ENCODE peak calls at places on chromosomes 7 and 10, in four cellular contexts. C is right lobe of liver, L is uterus, D is heart left ventricle. V is an unnamed sample.

GRCh38 chr7:92135100-92135429 is 788 bp upstream of the CYP51A1 start:
- DNase-seq in C (peak; percentile 22), L (peak; percentile 13), D (peak; percentile 25), V (peak; percentile 38)

GRCh38 chr10:129455625-129456024 is 11.4 kb upstream of the MGMT start:
- DNase-seq in C (no peak), L (no peak), D (no peak), V (no peak)

GRCh38 chr10:118729200-118729599 is 25.6 kb downstream of the CACUL1 start:
- DNase-seq in C (no peak), L (no peak), D (no peak), V (no peak)

GRCh38 chr10:5611899-5612680 is 54.3 kb downstream of the ASB13 start:
- DNase-seq in C (no peak), L (no peak), D (no peak), V (no peak)

GRCh38 chr10:21481407-21481806 is 44.1 kb downstream of the SKIDA1 start:
- DNase-seq in C (no peak), L (no peak), D (no peak), V (no peak)

GRCh38 chr10:127458829-127459228 is 90.3 kb upstream of the NPS start:
- DNase-seq in C (no peak), L (no peak), D (no peak), V (no peak)

GRCh38 chr7:86148501-86148900 is 495.2 kb upstream of the GRM3 start:
- DNase-seq in C (no peak), L (no peak), D (no peak), V (no peak)

GRCh38 chr7:103949374-103949773 is 40.1 kb downstream of the RELN start:
- DNase-seq in C (no peak), L (no peak), D (no peak), V (no peak)

GRCh38 chr7:108413782-108414492 is 42.3 kb downstream of the NRCAM start:
- DNase-seq in C (no peak), L (no peak), D (no peak), V (no peak)

GRCh38 chr7:137546671-137547070 is 203.1 kb upstream of the PTN start:
- DNase-seq in C (no peak), L (no peak), D (no peak), V (no peak)

GRCh38 chr10:44864042-44864436 is 47.1 kb upstream of the TMEM72 start:
- DNase-seq in C (peak; percentile 57), L (no peak), D (no peak), V (peak; percentile 49)

GRCh38 chr10:3207351-3207750 is 34.8 kb upstream of the PITRM1 start:
- DNase-seq in C (no peak), L (no peak), D (no peak), V (no peak)

GRCh38 chr7:71846160-71846559 is 566.0 kb downstream of the CALN1 start:
- DNase-seq in C (no peak), L (no peak), D (no peak), V (peak; percentile 17)

GRCh38 chr10:58028597-58029366 is 238.9 kb downstream of the IPMK start:
- DNase-seq in C (no peak), L (no peak), D (no peak), V (no peak)

GRCh38 chr7:77258014-77258413 is 58.4 kb upstream of the FGL2 start:
- DNase-seq in C (no peak), L (no peak), D (no peak), V (no peak)

GRCh38 chr10:122703483-122704448 is 4.1 kb upstream of the C10orf120 start:
- DNase-seq in C (peak; percentile 68), L (no peak), D (peak; percentile 68), V (peak; percentile 82)

GRCh38 chr10:29603516-29603915 is 31.3 kb downstream of the SVIL start:
- DNase-seq in C (no peak), L (no peak), D (no peak), V (no peak)

GRCh38 chr10:104589871-104590270 is 51.2 kb upstream of the SORCS3 start:
- DNase-seq in C (no peak), L (no peak), D (no peak), V (no peak)

GRCh38 chr7:22718200-22718711 is 8.7 kb upstream of the IL6 start:
- DNase-seq in C (no peak), L (no peak), D (no peak), V (no peak)

GRCh38 chr7:66957595-66958290 is 36.7 kb downstream of the TMEM248 start:
- DNase-seq in C (no peak), L (no peak), D (no peak), V (no peak)

GRCh38 chr7:85587777-85588176 is 400.9 kb upstream of the SEMA3D start:
- DNase-seq in C (no peak), L (no peak), D (no peak), V (no peak)

GRCh38 chr7:84219310-84219709 is 24.7 kb upstream of the SEMA3A start:
- DNase-seq in C (no peak), L (no peak), D (no peak), V (no peak)

GRCh38 chr10:73136627-73137026 is 26.4 kb downstream of the NUDT13 start:
- DNase-seq in C (no peak), L (no peak), D (no peak), V (no peak)

GRCh38 chr10:110834622-110835219 is 37.0 kb upstream of the PDCD4 start:
- DNase-seq in C (no peak), L (peak; percentile 84), D (no peak), V (peak; percentile 68)

GRCh38 chr7:134724606-134725005 is 54.8 kb upstream of the CALD1 start:
- DNase-seq in C (no peak), L (no peak), D (no peak), V (no peak)

GRCh38 chr10:80462986-80463741 is 9.1 kb downstream of the TSPAN14 start:
- DNase-seq in C (no peak), L (no peak), D (no peak), V (no peak)

GRCh38 chr10:91536101-91536500 is 96.8 kb downstream of the PPP1R3C start:
- DNase-seq in C (no peak), L (peak; percentile 55), D (no peak), V (peak; percentile 75)

GRCh38 chr10:9305018-9305655 is 1250.6 kb downstream of the GATA3 start:
- DNase-seq in C (no peak), L (no peak), D (no peak), V (no peak)

GRCh38 chr10:119754085-119754484 is 28.2 kb downstream of the INPP5F start:
- DNase-seq in C (no peak), L (no peak), D (no peak), V (no peak)

GRCh38 chr10:102313221-102313896 is 68.0 kb downstream of the GBF1 start:
- DNase-seq in C (no peak), L (no peak), D (no peak), V (no peak)

GRCh38 chr10:129971381-129972144 is 7.5 kb upstream of the EBF3 start:
- DNase-seq in C (peak; percentile 63), L (no peak), D (no peak), V (no peak)

GRCh38 chr7:35694784-35695627 is at the start of gene HERPUD2:
- DNase-seq in C (peak; percentile 97), L (peak; percentile 93), D (peak; percentile 95), V (peak; percentile 97)
- TF ChIP-seq POLR2A in C (peak; percentile 95), L (peak; percentile 96), D (peak; percentile 14), V (peak; percentile 83)

GRCh38 chr7:113118074-113118959 is at the start of gene SMIM30:
- DNase-seq in C (peak; percentile 94), L (peak; percentile 92), D (peak; percentile 95), V (peak; percentile 99)
- TF ChIP-seq POLR2A in C (peak; percentile 83), L (peak; percentile 84), D (peak; percentile 50), V (peak; percentile 68)

GRCh38 chr7:45238806-45239205 is 81.2 kb downstream of the RAMP3 start:
- DNase-seq in C (no peak), L (no peak), D (no peak), V (no peak)

GRCh38 chr7:45237788-45238461 is 80.3 kb downstream of the RAMP3 start:
- DNase-seq in C (no peak), L (no peak), D (no peak), V (no peak)

GRCh38 chr7:45235905-45236304 is 78.3 kb downstream of the RAMP3 start:
- DNase-seq in C (no peak), L (no peak), D (no peak), V (no peak)

GRCh38 chr7:45239486-45239885 is 81.9 kb downstream of the RAMP3 start:
- DNase-seq in C (no peak), L (no peak), D (no peak), V (no peak)

DNA sequence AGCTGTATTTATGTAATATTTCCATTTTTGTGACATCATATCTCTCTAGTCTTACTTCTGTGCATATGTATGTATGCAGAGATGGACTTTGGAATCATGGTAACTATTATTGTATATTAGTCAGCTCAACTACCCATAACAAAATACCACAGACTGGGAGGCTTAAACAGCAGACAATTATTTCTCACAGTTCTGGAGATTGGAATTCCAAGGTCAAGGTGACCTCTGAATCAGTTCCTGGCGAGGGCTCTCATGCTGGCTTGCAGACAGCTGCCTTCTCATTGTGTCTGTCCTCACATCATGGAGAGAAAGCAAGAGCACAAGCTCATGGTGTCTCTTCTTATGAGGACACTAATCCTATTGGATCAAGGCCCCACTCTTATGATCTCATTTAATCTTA is 79.1 kb downstream of the RAMP3 start:
- DNase-seq in C (no peak), L (no peak), D (no peak), V (no peak)
- TF ChIP-seq POLR2A in C (no peak), L (no peak), D (no peak), V (no peak)

GRCh38 chr10:43408331-43408709 is 666 bp downstream of the HNRNPF start:
- DNase-seq in C (no peak), L (no peak), D (no peak), V (no peak)

GRCh38 chr10:43407576-43408330 is 1.2 kb downstream of the HNRNPF start:
- DNase-seq in C (peak; percentile 95), L (peak; percentile 94), D (peak; percentile 92), V (peak; percentile 97)

GRCh38 chr10:43409385-43410109 is 561 bp upstream of the HNRNPF start:
- DNase-seq in C (peak; percentile 65), L (no peak), D (peak; percentile 37), V (peak; percentile 43)

GRCh38 chr10:43410345-43410744 is 1.4 kb upstream of the HNRNPF start:
- DNase-seq in C (no peak), L (no peak), D (no peak), V (no peak)

DNA sequence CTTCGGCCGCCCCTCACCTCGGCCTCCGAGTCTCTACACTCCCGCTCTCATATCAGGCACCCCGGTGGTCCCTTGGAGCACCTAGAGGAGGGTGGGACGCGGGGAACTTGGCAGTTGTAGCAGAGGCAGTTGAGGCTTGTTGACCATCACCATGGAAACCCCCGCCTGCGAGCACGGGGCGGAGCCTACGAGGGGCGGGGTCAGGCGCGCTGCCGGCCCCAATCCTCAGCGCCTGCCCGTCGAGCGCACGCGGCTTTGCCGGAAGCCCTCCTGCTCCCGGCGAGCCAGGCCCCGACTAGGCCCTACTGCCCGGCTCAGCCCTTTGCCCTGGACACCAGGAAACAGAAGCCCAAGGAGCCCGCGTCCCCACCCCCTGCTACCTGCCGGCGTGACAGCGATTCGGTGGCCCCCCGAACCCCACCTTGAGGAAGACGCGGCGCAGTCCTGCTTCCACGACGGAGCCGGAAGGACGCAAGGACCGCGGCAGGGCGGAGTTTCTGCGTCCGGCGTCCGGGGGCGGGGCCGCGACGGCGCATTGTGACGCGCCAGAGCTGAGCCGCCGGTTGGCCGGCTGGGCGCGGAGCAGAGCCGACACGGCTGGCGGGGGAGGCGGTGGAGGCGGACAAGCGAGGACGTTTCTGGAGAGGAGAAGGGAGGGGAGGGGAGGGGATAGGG is at the start of gene HNRNPF:
- DNase-seq in C (peak; percentile 97), L (peak; percentile 95), D (peak; percentile 96), V (peak; percentile 94)
- TF ChIP-seq POLR2A in C (peak; percentile 97), L (peak; percentile 92), D (peak; percentile 66), V (peak; percentile 79)

GRCh38 chr7:6269527-6269926 is 2.9 kb downstream of the CYTH3 start:
- DNase-seq in C (no peak), L (no peak), D (no peak), V (no peak)
- TF ChIP-seq POLR2A in C (no peak), L (no peak), D (no peak), V (no peak)

GRCh38 chr10:75210193-75211006 is at the start of gene VDAC2:
- DNase-seq in C (peak; percentile 93), L (peak; percentile 89), D (peak; percentile 94), V (peak; percentile 92)
- TF ChIP-seq POLR2A in C (peak; percentile 92), L (peak; percentile 80), D (peak; percentile 51), V (peak; percentile 43)

V was measured in testis.